ENCODE peak calls at places on chromosome 19, in six cellular contexts. W is IMR-90, Q is H9, Z is mesenchymal stem cell, F is neuronal stem cell, L is trophoblast cell. H is an unnamed sample.

GRCh38 chr19:43470288-43470687 is 4.9 kb upstream of the LYPD3 start:
- DNase-seq in W (peak; percentile 93), Q (no peak), Z (peak; percentile 22), F (no peak), L (peak; percentile 91), H (peak; percentile 68)

GRCh38 chr19:17125728-17126677 is 50.4 kb downstream of the MYO9B start:
- DNase-seq in W (peak; percentile 25), Q (no peak), Z (peak; percentile 33), F (no peak), L (peak; percentile 76), H (no peak)

GRCh38 chr19:33231511-33231910 is 5.9 kb upstream of the SLC7A10 start:
- DNase-seq in W (peak; percentile 37), Q (no peak), Z (peak; percentile 38), F (no peak), L (peak; percentile 50), H (no peak)

GRCh38 chr19:17530586-17530985 is 19.1 kb downstream of the PGLS start:
- DNase-seq in W (no peak), Q (peak; percentile 89), Z (no peak), F (no peak), L (no peak), H (peak; percentile 90)

GRCh38 chr19:46839752-46840151 is 10.9 kb downstream of the AP2S1 start:
- DNase-seq in W (no peak), Q (no peak), Z (no peak), F (no peak), L (no peak), H (no peak)

GRCh38 chr19:41801031-41801430 is 4.6 kb downstream of the CEACAM3 start:
- DNase-seq in W (no peak), Q (no peak), Z (no peak), F (no peak), L (no peak), H (no peak)

GRCh38 chr19:17652627-17653026 is 35.5 kb downstream of the UNC13A start:
- DNase-seq in W (no peak), Q (no peak), Z (no peak), F (no peak), L (no peak), H (no peak)

GRCh38 chr19:55452381-55453325 is 8.8 kb downstream of the ISOC2 start:
- DNase-seq in W (peak; percentile 79), Q (peak; percentile 93), Z (peak; percentile 70), F (peak; percentile 92), L (peak; percentile 27), H (peak; percentile 92)

GRCh38 chr19:44839272-44839671 is 6.8 kb upstream of the NECTIN2 start:
- DNase-seq in W (no peak), Q (peak; percentile 59), Z (no peak), F (no peak), L (no peak), H (peak; percentile 59)

GRCh38 chr19:54481326-54481930 is 8.3 kb upstream of the CDC42EP5 start:
- DNase-seq in W (peak; percentile 33), Q (peak; percentile 85), Z (peak; percentile 61), F (peak; percentile 81), L (peak; percentile 83), H (peak; percentile 77)

GRCh38 chr19:15379996-15380647 is 535 bp upstream of the AKAP8 start:
- DNase-seq in W (peak; percentile 11), Q (peak; percentile 89), Z (peak; percentile 51), F (no peak), L (peak; percentile 87), H (peak; percentile 94)

GRCh38 chr19:6963259-6963852 is 57.9 kb downstream of the MBD3L2B start:
- DNase-seq in W (no peak), Q (no peak), Z (no peak), F (no peak), L (no peak), H (no peak)

GRCh38 chr19:18915639-18916038 is 3.5 kb downstream of the COPE start:
- DNase-seq in W (peak; percentile 30), Q (peak; percentile 71), Z (peak; percentile 45), F (no peak), L (no peak), H (peak; percentile 75)

GRCh38 chr19:18660051-18660910 is 23.2 kb upstream of the CRTC1 start:
- DNase-seq in W (peak; percentile 69), Q (no peak), Z (peak; percentile 93), F (no peak), L (peak; percentile 97), H (no peak)

GRCh38 chr19:17686027-17686511 is 2.1 kb downstream of the UNC13A start:
- DNase-seq in W (no peak), Q (peak; percentile 58), Z (peak; percentile 42), F (no peak), L (no peak), H (peak; percentile 63)

GRCh38 chr19:42392165-42392564 is 2.1 kb upstream of the CNFN start:
- DNase-seq in W (no peak), Q (no peak), Z (no peak), F (no peak), L (no peak), H (no peak)

GRCh38 chr19:42185281-42185680 is 32.2 kb downstream of the DEDD2 start:
- DNase-seq in W (peak; percentile 28), Q (no peak), Z (no peak), F (no peak), L (no peak), H (no peak)

GRCh38 chr19:19366691-19367396 is 38.6 kb upstream of the GATAD2A start:
- DNase-seq in W (peak; percentile 64), Q (peak; percentile 94), Z (peak; percentile 77), F (peak; percentile 57), L (peak; percentile 96), H (peak; percentile 94)

GRCh38 chr19:55082023-55082851 is 6.6 kb downstream of the EPS8L1 start:
- DNase-seq in W (peak; percentile 42), Q (peak; percentile 97), Z (peak; percentile 58), F (no peak), L (no peak), H (peak; percentile 74)

GRCh38 chr19:51194527-51195315 is 30.2 kb upstream of the CD33 start:
- DNase-seq in W (no peak), Q (no peak), Z (no peak), F (no peak), L (no peak), H (no peak)

GRCh38 chr19:41304706-41305483 is 5.1 kb upstream of the CCDC97 start:
- DNase-seq in W (no peak), Q (no peak), Z (no peak), F (no peak), L (no peak), H (no peak)

GRCh38 chr19:44512326-44513298 is 12.3 kb upstream of the ZNF180 start:
- DNase-seq in W (peak; percentile 58), Q (peak; percentile 80), Z (peak; percentile 25), F (no peak), L (peak; percentile 84), H (peak; percentile 49)

GRCh38 chr19:19578241-19578640 is 40.2 kb downstream of the CILP2 start:
- DNase-seq in W (no peak), Q (no peak), Z (no peak), F (no peak), L (no peak), H (no peak)

GRCh38 chr19:53537126-53537522 is 821 bp upstream of the ZNF331 start:
- DNase-seq in W (no peak), Q (no peak), Z (no peak), F (no peak), L (peak; percentile 65), H (no peak)

GRCh38 chr19:36605839-36606478 is 846 bp downstream of the ZNF382 start:
- DNase-seq in W (no peak), Q (no peak), Z (no peak), F (peak; percentile 0), L (peak; percentile 16), H (no peak)

GRCh38 chr19:52190679-52191293 is 934 bp downstream of the PPP2R1A start:
- DNase-seq in W (peak; percentile 46), Q (no peak), Z (peak; percentile 56), F (peak; percentile 27), L (peak; percentile 57), H (peak; percentile 41)

GRCh38 chr19:53576941-53577653 is 39.2 kb downstream of the ZNF331 start:
- DNase-seq in W (no peak), Q (no peak), Z (no peak), F (no peak), L (peak; percentile 96), H (no peak)

GRCh38 chr19:7522923-7523667 is 671 bp downstream of the MCOLN1 start:
- DNase-seq in W (no peak), Q (no peak), Z (peak; percentile 67), F (no peak), L (peak; percentile 68), H (no peak)

GRCh38 chr19:33530842-33531241 is 9.3 kb upstream of the PEPD start:
- DNase-seq in W (no peak), Q (no peak), Z (no peak), F (no peak), L (no peak), H (no peak)

GRCh38 chr19:4456566-4456842 is 1.1 kb downstream of the UBXN6 start:
- DNase-seq in W (peak; percentile 75), Q (peak; percentile 51), Z (peak; percentile 88), F (no peak), L (peak; percentile 45), H (peak; percentile 62)
- H2BK5ac ChIP-seq in W (peak overlapping the region; percentile 61), Q (no peak overlapping the region), Z (peak overlapping the region; percentile 66), F (peak overlapping the region; percentile 82), L (no peak overlapping the region), H (no peak overlapping the region)

DNA sequence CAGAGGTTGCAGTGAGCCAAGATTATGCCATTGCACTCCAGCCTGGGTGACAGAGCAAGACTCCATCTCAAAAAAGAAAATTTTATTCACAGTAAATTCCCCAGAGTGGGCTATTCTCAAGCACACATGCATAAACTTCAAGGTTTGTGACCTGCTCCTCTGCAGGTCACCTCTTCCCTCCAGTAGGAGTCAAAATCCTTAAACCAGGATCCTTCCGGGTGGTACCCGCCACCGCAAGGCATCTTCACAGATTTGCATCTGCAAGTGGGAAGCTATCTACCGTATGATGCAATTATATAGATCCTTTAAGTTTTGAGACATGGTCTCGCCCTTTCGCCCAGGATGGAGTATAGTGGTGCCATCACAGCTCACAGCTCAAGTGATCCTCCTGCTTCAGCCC is 3.0 kb upstream of the ECH1 start:
- DNase-seq in W (no peak), Q (no peak), Z (no peak), F (no peak), L (peak; percentile 53), H (no peak)
- H3K4me2 ChIP-seq in W (no peak overlapping the region), Q (no peak overlapping the region), Z (no peak overlapping the region), F (no peak overlapping the region), L (no peak overlapping the region), H (no peak overlapping the region)

GRCh38 chr19:1214299-1214861 is 8.8 kb downstream of the STK11 start:
- DNase-seq in W (no peak), Q (no peak), Z (no peak), F (no peak), L (no peak), H (no peak)
- H2BK5ac ChIP-seq in W (peak overlapping the region; percentile 19), Q (no peak overlapping the region), Z (no peak overlapping the region), F (peak overlapping the region; percentile 66), L (no peak overlapping the region), H (no peak overlapping the region)

GRCh38 chr19:40054632-40055031 is 1.4 kb downstream of the ZNF780B start:
- DNase-seq in W (no peak), Q (no peak), Z (no peak), F (no peak), L (no peak), H (no peak)

GRCh38 chr19:40053491-40053890 is 2.5 kb downstream of the ZNF780B start:
- DNase-seq in W (no peak), Q (no peak), Z (no peak), F (no peak), L (peak; percentile 18), H (no peak)

GRCh38 chr19:40056505-40056904 is 474 bp upstream of the ZNF780B start:
- DNase-seq in W (no peak), Q (no peak), Z (no peak), F (no peak), L (no peak), H (peak; percentile 49)

GRCh38 chr19:40055832-40056504 is at the start of gene ZNF780B:
- DNase-seq in W (peak; percentile 47), Q (peak; percentile 70), Z (peak; percentile 69), F (peak; percentile 15), L (peak; percentile 48), H (peak; percentile 76)

GRCh38 chr19:40055049-40055448 is 982 bp downstream of the ZNF780B start:
- DNase-seq in W (no peak), Q (no peak), Z (no peak), F (no peak), L (no peak), H (no peak)
- H3K4me2 ChIP-seq in W (peak overlapping the region; percentile 56), Q (peak overlapping the region; percentile 97), Z (peak overlapping the region; percentile 77), F (peak overlapping the region; percentile 70), L (peak overlapping the region; percentile 64), H (peak overlapping the region; percentile 79)